ENCODE peak calls at places on chromosomes 2 and 18, in nine cellular contexts. O, Y, E, S, U, I, V, A and B are unnamed samples.

GRCh38 chr2:207768891-207769596 is 662 bp downstream of the FZD5 start:
- DNase-seq in Y (peak), I (no peak), O (peak), S (no peak), E (no peak), A (no peak), U (peak), V (no peak), B (peak)

GRCh38 chr18:7577706-7578105 is 10.6 kb downstream of the PTPRM start:
- DNase-seq in E (no peak), V (no peak), Y (peak), S (peak), A (no peak), U (no peak), I (peak), O (peak), B (peak)

GRCh38 chr18:7987284-7987976 is 420.3 kb downstream of the PTPRM start:
- DNase-seq in V (no peak), Y (no peak), U (no peak), I (no peak), E (no peak), S (peak), O (peak), A (no peak), B (peak)

GRCh38 chr2:158213743-158214142 is 112.1 kb downstream of the UPP2 start:
- DNase-seq in A (no peak), S (no peak), I (no peak), O (no peak), U (no peak), Y (no peak), V (no peak), E (no peak), B (no peak)

GRCh38 chr2:46375566-46376125 is 78.4 kb downstream of the EPAS1 start:
- DNase-seq in O (no peak), E (no peak), A (no peak), Y (no peak), V (no peak), U (no peak), S (no peak), I (no peak), B (no peak)

GRCh38 chr2:222240676-222241049 is 58.1 kb downstream of the PAX3 start:
- DNase-seq in O (no peak), U (no peak), I (no peak), V (no peak), Y (peak), S (no peak), E (no peak), A (no peak), B (no peak)

GRCh38 chr2:112727276-112728028 is 6.6 kb downstream of the NT5DC4 start:
- DNase-seq in I (peak), E (no peak), O (no peak), V (no peak), A (no peak), S (no peak), U (no peak), Y (no peak), B (no peak)

GRCh38 chr2:204135752-204136151 is 199.2 kb downstream of the ICOS start:
- DNase-seq in U (no peak), O (no peak), S (no peak), E (no peak), I (no peak), Y (no peak), V (no peak), A (no peak), B (no peak)

GRCh38 chr2:169684135-169684565 is 10.1 kb downstream of the CFAP210 start:
- DNase-seq in U (no peak), I (no peak), S (no peak), Y (no peak), A (no peak), V (no peak), E (no peak), O (no peak), B (no peak)

GRCh38 chr2:222707689-222708273 is 36.3 kb downstream of the MOGAT1 start:
- DNase-seq in V (no peak), A (no peak), E (no peak), O (no peak), S (peak), I (no peak), Y (no peak), U (no peak), B (no peak)

GRCh38 chr2:109324859-109325258 is 195.9 kb downstream of the SH3RF3 start:
- DNase-seq in I (peak), O (peak), Y (no peak), E (peak), A (no peak), V (peak), S (peak), U (no peak), B (peak)

GRCh38 chr2:233794128-233794658 is 16.1 kb downstream of the MROH2A start:
- DNase-seq in U (no peak), Y (no peak), V (no peak), O (no peak), S (no peak), E (no peak), I (peak), A (no peak), B (no peak)

GRCh38 chr2:127961729-127962128 is 66.1 kb downstream of the SAP130 start:
- DNase-seq in Y (no peak), S (no peak), O (no peak), I (no peak), E (no peak), U (no peak), A (no peak), V (no peak), B (peak)

GRCh38 chr2:240640939-240641338 is 15.7 kb downstream of the GPR35 start:
- DNase-seq in U (no peak), A (no peak), S (no peak), Y (peak), E (peak), I (no peak), V (peak), O (peak), B (no peak)

GRCh38 chr2:98282109-98282508 is 64.1 kb upstream of the CNGA3 start:
- DNase-seq in A (no peak), U (no peak), S (no peak), Y (no peak), E (no peak), I (no peak), V (no peak), O (no peak), B (no peak)

GRCh38 chr2:218430721-218431120 is 11.8 kb downstream of the VIL1 start:
- DNase-seq in I (no peak), O (no peak), U (no peak), E (no peak), V (peak), Y (no peak), S (no peak), A (no peak), B (no peak)

GRCh38 chr2:37665622-37666362 is 5.7 kb downstream of the CDC42EP3 start:
- DNase-seq in O (no peak), A (no peak), V (no peak), U (no peak), E (no peak), Y (no peak), S (no peak), I (no peak), B (no peak)

GRCh38 chr2:74648009-74648443 is at the start of gene M1AP:
- DNase-seq in U (no peak), S (no peak), Y (peak), V (no peak), E (no peak), A (no peak), I (no peak), O (no peak), B (no peak)

GRCh38 chr2:156341482-156342251 is 9.1 kb upstream of the NR4A2 start:
- DNase-seq in Y (peak), E (peak), S (peak), A (peak), U (peak), I (peak), O (peak), V (peak), B (peak)

GRCh38 chr2:239424337-239425045 is 23.7 kb upstream of the HDAC4 start:
- DNase-seq in E (no peak), I (peak), A (no peak), S (no peak), Y (no peak), O (no peak), U (no peak), V (no peak), B (no peak)

GRCh38 chr2:73083886-73084792 is 12.6 kb upstream of the SFXN5 start:
- DNase-seq in O (no peak), E (no peak), I (no peak), U (no peak), V (no peak), S (no peak), A (no peak), Y (no peak), B (no peak)

GRCh38 chr2:78082555-78082954 is 560.4 kb upstream of the LRRTM4 start:
- DNase-seq in I (no peak), O (no peak), Y (no peak), U (no peak), V (no peak), S (no peak), A (no peak), E (no peak), B (no peak)

GRCh38 chr2:152097291-152098032 is 1.4 kb downstream of the CACNB4 start:
- DNase-seq in I (no peak), E (peak), A (no peak), Y (peak), O (peak), U (no peak), V (no peak), S (no peak), B (no peak)

GRCh38 chr2:69173706-69174105 is 160.7 kb downstream of the ANTXR1 start:
- DNase-seq in I (no peak), O (no peak), S (no peak), U (no peak), V (no peak), A (no peak), Y (no peak), E (no peak), B (no peak)

GRCh38 chr2:168160897-168161296 is 86.5 kb downstream of the STK39 start:
- DNase-seq in A (no peak), E (no peak), I (no peak), O (no peak), V (no peak), U (no peak), Y (peak), S (no peak), B (no peak)

GRCh38 chr2:45220227-45220626 is 211.0 kb upstream of the SIX2 start:
- DNase-seq in E (no peak), A (no peak), O (no peak), V (no peak), S (no peak), Y (no peak), U (no peak), I (no peak), B (no peak)

GRCh38 chr2:174561283-174562275 is 36.0 kb downstream of the WIPF1 start:
- DNase-seq in I (no peak), A (peak), S (no peak), V (peak), Y (peak), U (no peak), O (peak), E (peak), B (no peak)

GRCh38 chr2:164794432-164795231 is 47.0 kb downstream of the COBLL1 start:
- DNase-seq in U (no peak), E (no peak), Y (no peak), O (no peak), S (no peak), A (no peak), V (no peak), I (no peak), B (peak)

GRCh38 chr2:64998658-64999061 is 9.5 kb downstream of the SLC1A4 start:
- DNase-seq in E (no peak), U (no peak), S (peak), V (no peak), A (no peak), I (no peak), O (no peak), Y (no peak), B (no peak)

GRCh38 chr2:199798881-199799580 is 52.0 kb downstream of the FTCDNL1 start:
- DNase-seq in O (no peak), Y (no peak), U (no peak), V (peak), A (no peak), S (no peak), I (no peak), E (peak), B (no peak)

GRCh38 chr2:174972924-174973323 is 32.3 kb downstream of the CHN1 start:
- DNase-seq in A (no peak), U (no peak), I (no peak), V (no peak), S (peak), O (no peak), E (no peak), Y (no peak), B (peak)

GRCh38 chr18:24530630-24531111 is 70.2 kb downstream of the HRH4 start:
- DNase-seq in I (no peak), U (peak), S (peak), Y (no peak), A (peak), O (peak), V (no peak), E (no peak), B (peak)

GRCh38 chr2:226905718-226906438 is 70.0 kb downstream of the RHBDD1 start:
- DNase-seq in V (no peak), S (no peak), U (no peak), A (no peak), I (no peak), O (no peak), Y (no peak), E (no peak), B (no peak)

GRCh38 chr2:176395273-176395854 is 126.1 kb downstream of the MTX2 start:
- DNase-seq in S (no peak), E (no peak), U (no peak), Y (no peak), I (no peak), A (no peak), V (no peak), O (no peak), B (no peak)

GRCh38 chr2:240953426-240954425 is 44.7 kb upstream of the SNED1 start:
- DNase-seq in O (no peak), S (no peak), U (no peak), Y (no peak), E (no peak), A (no peak), V (peak), I (peak), B (no peak)

GRCh38 chr2:19745318-19746136 is 156.3 kb downstream of the TTC32 start:
- DNase-seq in V (no peak), A (no peak), I (no peak), U (no peak), Y (no peak), S (no peak), O (no peak), E (no peak), B (no peak)

GRCh38 chr18:9260388-9261380 is 73.9 kb upstream of the TWSG1 start:
- DNase-seq in I (no peak), E (no peak), S (peak), Y (no peak), O (no peak), U (no peak), A (no peak), V (no peak), B (no peak)

GRCh38 chr2:165970663-165971062 is 17.1 kb upstream of the TTC21B start:
- DNase-seq in O (no peak), A (no peak), I (no peak), U (no peak), Y (no peak), E (no peak), S (no peak), V (no peak), B (no peak)